ENCODE peak calls at places on chromosomes 6 and 20, in seven cellular contexts. E, D, H, J, A, U and G are unnamed samples.

GRCh38 chr20:36118372-36118771 is 36.2 kb upstream of the EPB41L1 start:
- DNase-seq in E (no peak), D (no peak), H (no peak), J (no peak), A (no peak), U (no peak), G (no peak)

GRCh38 chr20:50911030-50911429 is 20.2 kb downstream of the ADNP start:
- DNase-seq in E (no peak), D (no peak), H (no peak), J (no peak), A (no peak), U (no peak), G (no peak)

GRCh38 chr6:21612067-21612745 is 18.7 kb downstream of the SOX4 start:
- DNase-seq in E (no peak), D (no peak), H (no peak), J (peak; percentile 79), A (no peak), U (no peak), G (no peak)

GRCh38 chr20:53672484-53673129 is 79.0 kb upstream of the ZNF217 start:
- DNase-seq in E (no peak), D (no peak), H (no peak), J (no peak), A (no peak), U (no peak), G (peak; percentile 70)

GRCh38 chr6:134875367-134875766 is 74.5 kb downstream of the ALDH8A1 start:
- DNase-seq in E (no peak), D (no peak), H (no peak), J (no peak), A (no peak), U (no peak), G (no peak)

GRCh38 chr20:31948008-31948407 is 3.8 kb downstream of the PDRG1 start:
- DNase-seq in E (no peak), D (no peak), H (no peak), J (no peak), A (no peak), U (no peak), G (no peak)

GRCh38 chr6:129490551-129491245 is 219.3 kb downstream of the ARHGAP18 start:
- DNase-seq in E (no peak), D (no peak), H (no peak), J (peak; percentile 93), A (no peak), U (no peak), G (peak; percentile 95)

GRCh38 chr6:80528115-80528514 is 421.6 kb downstream of the BCKDHB start:
- DNase-seq in E (no peak), D (no peak), H (peak; percentile 26), J (no peak), A (no peak), U (no peak), G (no peak)

GRCh38 chr20:51607170-51607569 is 64.7 kb upstream of the NFATC2 start:
- DNase-seq in E (no peak), D (no peak), H (no peak), J (no peak), A (no peak), U (no peak), G (no peak)

GRCh38 chr20:33568378-33569289 is 78.7 kb downstream of the CBFA2T2 start:
- DNase-seq in E (no peak), D (peak; percentile 89), H (peak; percentile 68), J (peak; percentile 30), A (no peak), U (no peak), G (peak; percentile 34)

GRCh38 chr6:44704240-44705150 is 317.0 kb downstream of the CDC5L start:
- DNase-seq in E (no peak), D (no peak), H (no peak), J (no peak), A (no peak), U (no peak), G (no peak)

GRCh38 chr6:169225887-169226286 is 27.8 kb downstream of the THBS2 start:
- DNase-seq in E (no peak), D (no peak), H (no peak), J (no peak), A (no peak), U (no peak), G (no peak)

GRCh38 chr20:11394145-11394833 is 523.4 kb upstream of the BTBD3 start:
- DNase-seq in E (no peak), D (no peak), H (no peak), J (no peak), A (no peak), U (no peak), G (peak; percentile 22)

GRCh38 chr6:168182908-168183612 is 104.0 kb upstream of the FRMD1 start:
- DNase-seq in E (no peak), D (no peak), H (no peak), J (no peak), A (no peak), U (no peak), G (no peak)

GRCh38 chr6:26088344-26088743 is 1.1 kb downstream of the HFE start:
- DNase-seq in E (no peak), D (no peak), H (no peak), J (no peak), A (no peak), U (no peak), G (no peak)

GRCh38 chr20:57313230-57313629 is 16.4 kb upstream of the SPO11 start:
- DNase-seq in E (no peak), D (no peak), H (no peak), J (no peak), A (no peak), U (no peak), G (no peak)

GRCh38 chr6:44470106-44470446 is 82.6 kb downstream of the CDC5L start:
- DNase-seq in E (no peak), D (no peak), H (no peak), J (no peak), A (no peak), U (no peak), G (no peak)

GRCh38 chr6:41396335-41396734 is 60.9 kb downstream of the NCR2 start:
- DNase-seq in E (no peak), D (no peak), H (no peak), J (no peak), A (no peak), U (no peak), G (no peak)
- H3K4me1 ChIP-seq in E (no peaks in the 10 kb centered on the region), D (no peaks in the 10 kb centered on the region), H (no peaks in the 10 kb centered on the region), J (no peaks in the 10 kb centered on the region), A (no peaks in the 10 kb centered on the region), U (no peaks in the 10 kb centered on the region), G (no peaks in the 10 kb centered on the region)

GRCh38 chr20:17287503-17287902 is 60.7 kb downstream of the PCSK2 start:
- DNase-seq in E (no peak), D (no peak), H (no peak), J (no peak), A (no peak), U (no peak), G (no peak)
- TF ChIP-seq CTCF in E (no peak), D (peak; percentile 70), H (no peak), J (peak; percentile 58), A (no peak), U (no peak), G (peak; percentile 44)

GRCh38 chr6:16427124-16427523 is 188.7 kb downstream of the GMPR start:
- DNase-seq in E (no peak), D (no peak), H (no peak), J (no peak), A (no peak), U (no peak), G (no peak)
- H3K4me1 ChIP-seq in E (peaks cover 16% of the 10 kb centered on the region), D (no peaks in the 10 kb centered on the region), H (peaks cover 8% of the 10 kb centered on the region), J (peaks cover 10% of the 10 kb centered on the region), A (peaks cover 8% of the 10 kb centered on the region), U (no peaks in the 10 kb centered on the region), G (no peaks in the 10 kb centered on the region)

GRCh38 chr6:36320475-36320874 is 16.2 kb downstream of the BNIP5 start:
- DNase-seq in E (no peak), D (no peak), H (no peak), J (no peak), A (no peak), U (no peak), G (peak; percentile 20)
- TF ChIP-seq CTCF in E (no peak), D (no peak), H (no peak), J (no peak), A (no peak), U (no peak), G (no peak)

GRCh38 chr6:112636650-112637260 is 289.6 kb downstream of the RFPL4B start:
- DNase-seq in E (no peak), D (no peak), H (no peak), J (no peak), A (no peak), U (no peak), G (peak; percentile 15)

GRCh38 chr6:112639436-112639835 is 292.3 kb downstream of the RFPL4B start:
- DNase-seq in E (no peak), D (no peak), H (no peak), J (peak; percentile 65), A (no peak), U (no peak), G (peak; percentile 52)

GRCh38 chr6:112640895-112641294 is 293.8 kb downstream of the RFPL4B start:
- DNase-seq in E (no peak), D (no peak), H (no peak), J (peak; percentile 45), A (no peak), U (no peak), G (peak; percentile 60)
- H3K4me1 ChIP-seq in E (no peaks in the 10 kb centered on the region), D (no peaks in the 10 kb centered on the region), H (no peaks in the 10 kb centered on the region), J (peaks cover 5% of the 10 kb centered on the region), A (no peaks in the 10 kb centered on the region), U (no peaks in the 10 kb centered on the region), G (peaks cover 3% of the 10 kb centered on the region)

DNA sequence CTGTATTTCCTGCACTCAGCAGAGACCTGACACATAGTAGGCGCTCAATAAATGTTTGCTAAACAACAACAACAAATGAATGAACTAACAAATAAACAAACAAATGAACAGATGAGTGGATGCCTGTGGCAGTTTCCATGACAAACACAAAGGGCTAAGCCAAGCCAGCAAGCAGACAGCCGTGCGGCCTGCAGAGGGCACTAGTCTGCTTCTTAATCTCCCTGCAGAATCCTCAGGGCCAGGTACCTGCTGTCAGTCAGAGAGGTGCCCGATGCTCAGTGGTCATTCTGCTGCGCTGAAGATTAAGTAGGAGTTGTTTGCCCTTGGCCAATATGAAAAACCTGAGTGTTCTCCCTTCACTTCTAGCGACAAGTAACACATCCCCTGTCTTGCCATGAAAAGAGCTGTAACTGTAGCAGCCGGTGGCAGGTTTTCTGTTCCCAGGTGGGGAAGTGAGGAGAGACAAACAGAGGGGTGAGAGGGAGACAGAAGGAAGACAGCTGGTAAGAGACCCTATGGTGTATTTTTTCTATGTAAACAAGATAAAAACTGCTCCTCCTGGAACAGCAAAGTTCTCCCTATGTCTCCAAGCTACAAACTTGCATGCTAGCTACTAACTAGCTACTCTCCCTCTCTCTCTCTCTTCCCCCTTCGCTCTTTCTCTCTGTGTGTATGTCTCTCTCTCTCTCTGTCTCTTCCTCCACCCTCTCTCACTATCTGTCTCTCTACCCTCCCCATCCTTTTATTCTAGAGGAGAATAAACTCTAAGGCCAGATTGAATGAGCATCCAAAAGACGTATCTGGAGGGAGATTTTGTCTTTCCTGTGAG is at the start of gene MC3R:
- DNase-seq in E (no peak), D (peak; percentile 27), H (peak; percentile 2), J (peak; percentile 42), A (no peak), U (peak; percentile 61), G (peak; percentile 79)
- TF ChIP-seq CTCF in E (peak; percentile 64), D (peak; percentile 83), H (peak; percentile 64), J (peak; percentile 82), A (peak; percentile 37), U (peak; percentile 16), G (peak; percentile 98)

GRCh38 chr20:44724423-44725091 is 9.4 kb downstream of the CCN5 start:
- DNase-seq in E (no peak), D (no peak), H (no peak), J (no peak), A (no peak), U (no peak), G (no peak)
- H3K4me1 ChIP-seq in E (peaks cover 38% of the 10 kb centered on the region), D (peaks cover 12% of the 10 kb centered on the region), H (peaks cover 3% of the 10 kb centered on the region), J (peaks cover 33% of the 10 kb centered on the region), A (peaks cover 14% of the 10 kb centered on the region), U (peaks cover 3% of the 10 kb centered on the region), G (peaks cover 33% of the 10 kb centered on the region)